ENCODE peak calls at places on chromosomes 4 and X, in four cellular contexts. One of them, this sample, is unnamed.
A peak's percentile ranks its signal among the peaks of the same experiment; 100 is the strongest.

GRCh38 chr4:87066403-87067119 is 131.8 kb downstream of the AFF1 start:
- DNase-seq in HepG2: no peak
- DNase-seq in GM12878: no peak
- DNase-seq in H1: no peak
- DNase-seq in this sample: no peak

GRCh38 chrX:103254921-103255455 is at the start of gene TCEAL8:
- DNase-seq in HepG2: peak; percentile 53
- DNase-seq in GM12878: peak; percentile 21
- DNase-seq in H1: peak; percentile 61
- DNase-seq in this sample: peak; percentile 82

GRCh38 chr4:130028552-130028951 is 932.6 kb downstream of the C4orf33 start:
- DNase-seq in GM12878: peak; percentile 33
- DNase-seq in HepG2: no peak
- DNase-seq in H1: no peak
- DNase-seq in this sample: no peak

GRCh38 chr4:70666369-70666768 is at the start of gene JCHAIN:
- DNase-seq in GM12878: no peak
- DNase-seq in HepG2: no peak
- DNase-seq in H1: no peak
- DNase-seq in this sample: no peak

GRCh38 chrX:4708970-4709760 is 995.7 kb upstream of the PRKX start:
- DNase-seq in GM12878: no peak
- DNase-seq in H1: no peak
- DNase-seq in HepG2: no peak
- DNase-seq in this sample: no peak

GRCh38 chr4:76723373-76723772 is 174.6 kb downstream of the SOWAHB start:
- DNase-seq in GM12878: no peak
- DNase-seq in HepG2: no peak
- DNase-seq in H1: no peak
- DNase-seq in this sample: no peak

GRCh38 chr4:14168919-14169318 is 541.4 kb upstream of the BOD1L1 start:
- DNase-seq in GM12878: peak; percentile 53
- DNase-seq in H1: no peak
- DNase-seq in HepG2: no peak
- DNase-seq in this sample: no peak

GRCh38 chrX:141903400-141904155 is at the start of gene MAGEC1:
- DNase-seq in GM12878: no peak
- DNase-seq in HepG2: no peak
- DNase-seq in H1: no peak
- DNase-seq in this sample: no peak

GRCh38 chr4:159498371-159499115 is 395.7 kb downstream of the RAPGEF2 start:
- DNase-seq in H1: no peak
- DNase-seq in GM12878: no peak
- DNase-seq in HepG2: peak; percentile 17
- DNase-seq in this sample: no peak

GRCh38 chr4:159495515-159496236 is 392.8 kb downstream of the RAPGEF2 start:
- DNase-seq in H1: no peak
- DNase-seq in HepG2: no peak
- DNase-seq in GM12878: no peak
- DNase-seq in this sample: no peak

GRCh38 chr4:159496248-159496647 is 393.4 kb downstream of the RAPGEF2 start:
- DNase-seq in GM12878: no peak
- DNase-seq in H1: no peak
- DNase-seq in HepG2: no peak
- DNase-seq in this sample: no peak

GRCh38 chr4:159503243-159503642 is 400.4 kb downstream of the RAPGEF2 start:
- DNase-seq in HepG2: no peak
- DNase-seq in GM12878: no peak
- DNase-seq in H1: no peak
- DNase-seq in this sample: peak; percentile 15

GRCh38 chr4:159497961-159498360 is 395.1 kb downstream of the RAPGEF2 start:
- DNase-seq in HepG2: no peak
- DNase-seq in GM12878: no peak
- DNase-seq in H1: no peak
- DNase-seq in this sample: no peak
- TF ChIP-seq SUZ12 in HepG2: no peak
- TF ChIP-seq SUZ12 in GM12878: no peak
- TF ChIP-seq SUZ12 in H1: no peak
- TF ChIP-seq SUZ12 in this sample: no peak

DNA sequence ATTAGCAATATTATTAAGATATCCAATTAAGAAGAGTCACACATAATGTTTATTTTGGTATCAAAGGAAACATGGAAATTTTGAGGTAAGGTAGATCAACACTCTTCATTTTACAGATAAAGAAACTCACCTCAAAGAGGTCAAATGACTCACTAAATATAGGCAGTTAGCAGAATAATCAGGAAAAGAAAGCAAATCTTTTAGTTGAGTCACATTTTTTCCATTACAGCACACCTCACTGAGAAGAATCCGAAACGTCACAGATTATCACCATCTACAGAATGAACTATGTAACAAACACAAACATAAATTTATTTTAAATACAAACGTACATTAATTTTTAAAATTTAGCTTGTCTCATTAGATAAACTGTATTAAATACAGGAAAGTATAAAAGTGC is 70.1 kb downstream of the TMEM47 start:
- DNase-seq in H1: no peak
- DNase-seq in GM12878: no peak
- DNase-seq in HepG2: no peak
- DNase-seq in this sample: no peak
- H3K9ac ChIP-seq in H1: no peak overlapping the region
- H3K9ac ChIP-seq in GM12878: no peak overlapping the region
- H3K9ac ChIP-seq in HepG2: no peak overlapping the region
- H3K9ac ChIP-seq in this sample: no peak overlapping the region

DNA sequence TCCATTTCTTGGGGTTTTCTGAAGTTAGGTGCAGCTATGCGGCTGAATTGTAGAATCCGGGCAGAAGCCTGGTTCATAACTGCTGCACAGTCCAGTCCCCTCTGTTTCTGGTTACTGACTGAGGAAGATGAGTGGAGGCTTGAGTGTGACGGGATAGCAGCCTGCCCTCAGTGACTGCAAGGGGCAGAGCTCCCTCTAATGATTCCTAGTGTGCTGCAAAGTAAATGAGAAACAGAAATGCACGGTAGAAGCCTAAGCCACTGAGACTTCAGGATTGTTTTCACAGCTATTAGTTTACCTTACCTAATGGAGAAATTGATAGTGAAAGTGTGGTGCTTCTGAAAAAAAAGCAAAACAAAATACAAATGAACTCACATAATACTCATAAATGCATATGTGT is 189.2 kb downstream of the GPM6A start:
- DNase-seq in GM12878: no peak
- DNase-seq in H1: no peak
- DNase-seq in HepG2: no peak
- DNase-seq in this sample: no peak
- TF ChIP-seq YY1 in GM12878: no peak
- TF ChIP-seq YY1 in H1: no peak
- TF ChIP-seq YY1 in HepG2: no peak
- TF ChIP-seq YY1 in this sample: no peak

DNA sequence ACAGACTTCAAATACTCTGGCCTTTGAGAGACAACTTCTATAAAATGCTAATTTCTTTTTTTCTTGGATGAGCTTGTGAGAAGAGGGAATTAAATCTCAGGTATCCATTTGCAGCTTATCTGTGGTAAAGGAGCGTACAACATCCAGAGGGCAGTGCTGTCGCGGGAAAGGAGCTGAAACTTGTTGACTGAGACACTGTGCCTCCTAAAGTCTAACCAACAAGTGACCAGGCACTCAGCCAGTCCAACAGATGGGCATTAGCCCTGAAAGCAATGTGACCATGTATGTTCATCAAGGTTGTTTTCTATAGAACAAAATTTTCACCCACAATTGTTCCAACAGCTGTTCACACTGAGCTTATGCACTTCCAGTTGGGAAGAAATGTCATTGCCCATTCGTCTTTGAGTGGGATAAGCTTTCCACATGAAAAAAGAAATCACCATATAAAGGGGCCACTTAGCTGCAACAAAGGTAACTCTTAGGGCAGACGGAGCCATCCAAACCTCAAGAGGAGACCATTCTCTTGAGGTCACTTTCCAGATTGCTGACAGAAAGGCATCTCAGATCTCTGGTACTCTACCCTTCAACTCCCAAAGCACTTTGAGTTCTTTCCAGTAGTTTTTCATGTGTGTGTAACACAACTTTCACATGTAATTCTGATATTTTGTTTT is 244.8 kb upstream of the NEIL3 start:
- DNase-seq in GM12878: no peak
- DNase-seq in HepG2: no peak
- DNase-seq in H1: no peak
- DNase-seq in this sample: peak; percentile 5
- TF ChIP-seq SUZ12 in GM12878: no peak
- TF ChIP-seq SUZ12 in HepG2: no peak
- TF ChIP-seq SUZ12 in H1: no peak
- TF ChIP-seq SUZ12 in this sample: no peak

DNA sequence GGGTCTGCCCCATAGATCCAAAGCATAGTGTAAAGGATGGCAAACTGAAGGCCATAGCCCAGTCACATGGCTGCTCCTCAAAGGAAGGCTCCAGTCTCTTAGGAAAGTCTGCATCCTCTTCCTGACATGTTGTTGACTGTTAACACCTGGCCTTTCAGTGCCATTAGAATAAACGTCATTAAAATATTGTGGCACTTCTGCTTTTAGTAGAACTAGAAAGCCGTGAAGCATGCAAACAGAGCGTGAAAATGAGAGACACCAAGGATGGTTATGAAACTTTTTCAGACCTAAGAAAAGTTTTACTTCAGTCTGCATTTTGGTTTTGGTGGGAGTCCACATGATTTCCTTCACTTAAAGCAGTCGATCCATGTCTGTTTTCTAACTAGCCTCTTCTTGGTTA is 41.1 kb upstream of the AFF2 start:
- DNase-seq in H1: no peak
- DNase-seq in GM12878: peak; percentile 45
- DNase-seq in HepG2: no peak
- DNase-seq in this sample: no peak
- H3K9ac ChIP-seq in H1: no peak overlapping the region
- H3K9ac ChIP-seq in GM12878: no peak overlapping the region
- H3K9ac ChIP-seq in HepG2: no peak overlapping the region
- H3K9ac ChIP-seq in this sample: no peak overlapping the region

DNA sequence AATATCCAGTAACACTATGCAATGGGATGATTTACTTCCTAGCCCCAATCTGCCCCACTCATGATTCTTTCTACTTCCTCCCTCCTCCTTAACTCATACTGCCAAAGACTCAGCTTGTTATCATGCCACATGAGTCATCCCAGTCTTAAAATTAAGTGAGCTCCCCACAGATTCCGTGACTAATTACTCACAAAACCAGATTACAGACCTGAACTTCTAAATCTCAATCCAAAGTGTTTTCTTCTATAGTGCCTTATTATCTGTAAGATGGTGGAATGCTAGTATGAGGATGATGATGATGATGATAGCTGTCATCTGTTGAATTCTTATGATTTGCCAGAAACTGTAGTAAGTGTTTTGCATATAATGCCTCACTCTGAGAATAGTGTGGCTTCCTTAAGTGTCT is 27.7 kb upstream of the GPC3 start:
- DNase-seq in GM12878: no peak
- DNase-seq in H1: no peak
- DNase-seq in HepG2: no peak
- DNase-seq in this sample: no peak
- TF ChIP-seq YY1 in GM12878: no peak
- TF ChIP-seq YY1 in H1: no peak
- TF ChIP-seq YY1 in HepG2: no peak
- TF ChIP-seq YY1 in this sample: no peak

GRCh38 chr4:2406406-2406805 is 12.0 kb downstream of the ZFYVE28 start:
- DNase-seq in H1: no peak
- DNase-seq in HepG2: no peak
- DNase-seq in GM12878: no peak
- DNase-seq in this sample: no peak
- TF ChIP-seq SUZ12 in H1: no peak
- TF ChIP-seq SUZ12 in HepG2: no peak
- TF ChIP-seq SUZ12 in GM12878: no peak
- TF ChIP-seq SUZ12 in this sample: no peak

GRCh38 chrX:43633081-43633480 is 23.0 kb upstream of the MAOA start:
- DNase-seq in H1: no peak
- DNase-seq in HepG2: no peak
- DNase-seq in GM12878: no peak
- DNase-seq in this sample: no peak
- H3K9ac ChIP-seq in H1: no peak overlapping the region
- H3K9ac ChIP-seq in HepG2: no peak overlapping the region
- H3K9ac ChIP-seq in GM12878: no peak overlapping the region
- H3K9ac ChIP-seq in this sample: no peak overlapping the region